ENCODE peak calls at places on chromosomes 11 and 22, in six cellular contexts. W is K562, C is A549, O is HepG2, M is GM12878, E is endothelial cell of umbilical vein. Z is an unnamed sample.

GRCh38 chr22:45200862-45201511 is 37.3 kb downstream of the NUP50 start:
- DNase-seq in O (no peak), W (no peak), C (no peak), E (no peak), M (no peak), Z (no peak)

GRCh38 chr11:22539851-22540376 is 85.7 kb downstream of the FANCF start:
- DNase-seq in E (peak; percentile 29), C (no peak), M (no peak), O (peak; percentile 9), W (no peak), Z (peak; percentile 3)

GRCh38 chr11:45921561-45922424 is 663 bp upstream of the LARGE2 start:
- DNase-seq in C (no peak), M (no peak), E (no peak), O (peak; percentile 61), W (no peak), Z (no peak)

GRCh38 chr22:44623771-44624510 is 78.1 kb upstream of the PRR5 start:
- DNase-seq in O (no peak), M (no peak), E (no peak), W (peak; percentile 30), C (peak; percentile 46), Z (peak; percentile 69)

GRCh38 chr11:93784935-93785360 is 866 bp downstream of the MED17 start:
- DNase-seq in O (no peak), E (no peak), C (no peak), M (no peak), W (no peak), Z (no peak)

GRCh38 chr11:26199341-26199740 is 132.6 kb upstream of the ANO3 start:
- DNase-seq in O (no peak), W (no peak), M (no peak), E (no peak), C (no peak), Z (no peak)

GRCh38 chr22:27993201-27993635 is 74.2 kb upstream of the PITPNB start:
- DNase-seq in C (no peak), O (no peak), W (no peak), E (no peak), M (no peak), Z (no peak)

GRCh38 chr22:20624161-20624616 is 116.8 kb downstream of the MED15 start:
- DNase-seq in O (no peak), C (no peak), W (no peak), E (no peak), M (peak; percentile 85), Z (no peak)

GRCh38 chr22:22074634-22075381 is 92.2 kb upstream of the TOP3B start:
- DNase-seq in C (peak; percentile 55), W (no peak), M (no peak), O (no peak), E (no peak), Z (peak; percentile 16)

GRCh38 chr11:115712296-115712695 is 208.1 kb upstream of the CADM1 start:
- DNase-seq in O (no peak), E (no peak), W (no peak), C (no peak), M (no peak), Z (no peak)

GRCh38 chr11:19980957-19981669 is 179.2 kb downstream of the DBX1 start:
- DNase-seq in W (peak; percentile 33), M (no peak), C (peak; percentile 27), O (peak; percentile 40), E (peak; percentile 88), Z (no peak)

GRCh38 chr22:32469799-32470212 is 4.8 kb upstream of the FBXO7 start:
- DNase-seq in O (no peak), M (no peak), E (no peak), C (peak; percentile 60), W (peak; percentile 47), Z (peak; percentile 23)

GRCh38 chr22:37310815-37311595 is 28.7 kb downstream of the CYTH4 start:
- DNase-seq in O (no peak), M (no peak), W (no peak), C (no peak), E (no peak), Z (no peak)

GRCh38 chr22:37314315-37315046 is 32.2 kb downstream of the CYTH4 start:
- DNase-seq in W (no peak), M (no peak), C (no peak), E (peak; percentile 26), O (no peak), Z (peak; percentile 79)

GRCh38 chr22:37312549-37313183 is 30.4 kb downstream of the CYTH4 start:
- DNase-seq in C (no peak), W (no peak), M (no peak), O (no peak), E (no peak), Z (no peak)

GRCh38 chr22:37311761-37312312 is 29.5 kb downstream of the CYTH4 start:
- DNase-seq in C (no peak), W (no peak), M (no peak), O (no peak), E (no peak), Z (no peak)

DNA sequence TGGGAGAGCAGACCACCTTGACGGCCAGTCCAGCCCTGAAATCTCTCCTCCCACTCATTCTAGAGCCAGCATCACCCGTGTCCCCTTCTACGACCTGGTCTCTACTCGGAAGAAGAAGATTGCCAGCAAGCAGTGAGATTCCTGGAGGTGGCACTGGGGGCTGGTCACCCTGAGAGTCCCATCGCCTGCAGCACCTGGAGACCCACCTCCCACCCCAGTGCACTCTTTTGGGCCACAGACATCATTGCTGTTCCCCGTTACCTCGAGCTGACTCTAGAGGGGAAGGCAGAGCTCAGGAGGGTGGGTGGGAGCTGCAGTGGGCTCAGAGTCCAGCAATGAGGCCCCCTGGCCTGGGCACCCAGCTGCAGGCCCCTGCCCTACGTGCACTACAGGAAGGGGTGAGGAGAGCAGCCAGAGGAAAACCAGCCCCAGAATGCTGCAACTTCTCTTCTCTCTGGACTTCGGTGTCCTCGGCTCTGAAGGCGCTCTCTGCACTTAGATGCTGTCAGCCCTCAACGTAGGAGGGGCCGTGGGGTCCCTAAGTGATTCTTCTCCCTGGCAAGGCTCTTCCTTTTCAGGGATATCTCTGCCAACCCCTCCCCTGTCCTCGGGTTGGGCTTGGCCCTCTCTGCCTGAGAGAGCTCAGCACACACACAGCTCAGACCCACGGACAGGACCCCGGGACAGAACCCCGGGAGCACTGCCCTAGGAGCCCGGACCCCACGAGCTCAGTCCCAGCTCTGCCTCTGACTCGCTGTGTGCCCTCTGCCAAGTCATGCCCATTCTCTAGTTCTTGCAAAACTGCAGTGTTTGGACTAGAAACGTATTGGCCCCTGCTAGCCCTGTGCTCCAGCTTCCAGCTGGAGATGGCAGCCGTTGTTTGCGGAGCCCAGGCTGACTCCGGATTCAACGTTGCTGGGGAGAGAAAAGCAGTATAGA is 31.3 kb downstream of the CYTH4 start:
- DNase-seq in M (no peak), O (no peak), W (no peak), E (no peak), C (no peak), Z (peak; percentile 39)
- TF ChIP-seq MYC in M (no peak), O (no peak), W (no peak), E (no peak), C (no peak), Z (no peak)

GRCh38 chr11:72821920-72822799 is 7.9 kb downstream of the ATG16L2 start:
- DNase-seq in C (peak; percentile 91), O (peak; percentile 54), M (peak; percentile 21), W (peak; percentile 94), E (peak; percentile 91), Z (no peak)

GRCh38 chr11:72820439-72821139 is 6.4 kb downstream of the ATG16L2 start:
- DNase-seq in O (no peak), M (no peak), C (no peak), E (no peak), W (no peak), Z (no peak)

GRCh38 chr11:72818971-72819370 is 4.8 kb downstream of the ATG16L2 start:
- DNase-seq in O (no peak), M (no peak), C (no peak), W (no peak), E (no peak), Z (no peak)

GRCh38 chr11:72823105-72823804 is 9.0 kb downstream of the ATG16L2 start:
- DNase-seq in E (no peak), C (no peak), M (no peak), W (no peak), O (no peak), Z (no peak)

GRCh38 chr11:72821221-72821919 is 7.2 kb downstream of the ATG16L2 start:
- DNase-seq in M (no peak), C (no peak), E (no peak), O (no peak), W (peak; percentile 53), Z (no peak)
- H3K4me3 ChIP-seq in M (peak overlapping the region; percentile 52), C (peak overlapping the region; percentile 52), E (no peak overlapping the region), O (peak overlapping the region; percentile 21), W (peak overlapping the region; percentile 42), Z (no peak overlapping the region)

GRCh38 chr11:84514436-84514835 is 1112.7 kb downstream of the DLG2 start:
- DNase-seq in O (no peak), C (no peak), W (no peak), M (no peak), E (no peak), Z (no peak)

GRCh38 chr11:84522331-84522730 is 1104.8 kb downstream of the DLG2 start:
- DNase-seq in E (no peak), O (no peak), C (no peak), W (no peak), M (no peak), Z (no peak)

GRCh38 chr11:84524422-84525051 is 1102.6 kb downstream of the DLG2 start:
- DNase-seq in E (no peak), M (no peak), W (no peak), O (no peak), C (peak; percentile 17), Z (peak; percentile 34)

DNA sequence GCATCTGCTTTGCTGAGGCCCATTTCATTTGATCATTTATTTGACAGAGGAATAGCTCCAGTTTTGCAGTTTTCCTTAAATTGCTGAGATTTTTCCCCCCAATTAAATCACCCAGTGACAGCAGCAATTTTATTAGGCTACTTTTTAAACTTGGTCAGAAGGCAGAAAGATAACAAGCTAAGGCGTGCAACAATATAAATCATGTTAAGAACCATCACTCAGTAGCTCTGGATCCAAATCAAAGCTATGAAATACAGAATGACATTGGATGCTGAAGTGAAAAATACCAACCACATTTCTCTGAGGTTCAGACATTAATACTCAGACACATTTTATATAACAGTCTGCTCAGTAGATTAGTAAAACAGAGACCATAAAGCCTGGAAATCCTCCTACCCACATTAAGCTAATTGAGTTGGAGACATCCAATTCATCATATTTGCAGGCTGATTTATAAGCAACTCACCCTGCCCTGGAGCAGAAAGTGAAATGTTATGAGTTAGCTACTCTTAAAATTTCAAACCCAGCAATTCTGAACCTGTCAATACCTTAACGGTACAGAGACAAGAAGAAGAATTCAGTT is 1108.5 kb downstream of the DLG2 start:
- DNase-seq in W (no peak), C (no peak), O (no peak), M (no peak), E (no peak), Z (no peak)
- TF ChIP-seq MAX in W (no peak), C (no peak), O (no peak), M (no peak), E (no peak), Z (no peak)

GRCh38 chr11:76152741-76153608 is 53.3 kb downstream of the WNT11 start:
- DNase-seq in C (no peak), M (peak; percentile 53), W (no peak), O (no peak), E (no peak), Z (no peak)

GRCh38 chr11:76153609-76153949 is 52.7 kb downstream of the WNT11 start:
- DNase-seq in E (no peak), C (no peak), W (no peak), O (peak; percentile 49), M (no peak), Z (no peak)

GRCh38 chr11:76151561-76152085 is 54.7 kb downstream of the WNT11 start:
- DNase-seq in O (no peak), E (no peak), W (no peak), M (no peak), C (no peak), Z (no peak)

GRCh38 chr11:76150141-76150540 is 56.2 kb downstream of the WNT11 start:
- DNase-seq in C (no peak), M (no peak), W (no peak), O (no peak), E (no peak), Z (no peak)

GRCh38 chr11:76152086-76152658 is 54.1 kb downstream of the WNT11 start:
- DNase-seq in O (peak; percentile 70), C (peak; percentile 84), M (peak; percentile 60), E (peak; percentile 77), W (peak; percentile 89), Z (peak; percentile 88)
- TF ChIP-seq MYC in O (peak; percentile 53), C (no peak), M (no peak), E (no peak), W (no peak), Z (peak; percentile 20)